ENCODE peak calls at places on chromosomes 5 and 9, in four cellular contexts. T is ovary; X is CD8-positive, alpha-beta T cell; C is GM20000. A is an unnamed sample.
A peak's percentile ranks its signal among the peaks of the same experiment; 100 is the strongest.

GRCh38 chr9:132244582-132245455 is 83.0 kb downstream of the NTNG2 start:
- DNase-seq in X (no peak), C (no peak), T (peak; percentile 40), A (no peak)

GRCh38 chr5:142322403-142322746 is 2.4 kb downstream of the SPRY4 start:
- DNase-seq in C (no peak), T (no peak), X (no peak), A (no peak)

GRCh38 chr9:105500108-105500766 is 52.4 kb downstream of the FSD1L start:
- DNase-seq in C (peak; percentile 58), X (no peak), T (no peak), A (peak; percentile 62)

GRCh38 chr5:5063533-5063953 is 76.6 kb upstream of the ADAMTS16 start:
- DNase-seq in C (peak; percentile 41), T (no peak), X (no peak), A (no peak)

GRCh38 chr5:119397518-119398380 is 41.9 kb downstream of the TNFAIP8 start:
- DNase-seq in X (no peak), C (peak; percentile 31), T (no peak), A (no peak)

GRCh38 chr9:131394464-131395026 is 659 bp downstream of the PRRC2B start:
- DNase-seq in T (peak; percentile 67), C (peak; percentile 74), X (peak; percentile 63), A (peak; percentile 54)

GRCh38 chr9:124342946-124343485 is 72.2 kb downstream of the PSMB7 start:
- DNase-seq in X (no peak), T (peak; percentile 70), C (no peak), A (no peak)

GRCh38 chr9:106860731-106861584 is 2.0 kb upstream of the ZNF462 start:
- DNase-seq in X (no peak), T (peak; percentile 44), C (no peak), A (no peak)

GRCh38 chr5:102451082-102451481 is 47.7 kb downstream of the SLCO6A1 start:
- DNase-seq in X (no peak), C (no peak), T (no peak), A (no peak)

GRCh38 chr5:102453716-102454115 is 45.1 kb downstream of the SLCO6A1 start:
- DNase-seq in T (no peak), C (peak; percentile 28), X (no peak), A (peak; percentile 22)

DNA sequence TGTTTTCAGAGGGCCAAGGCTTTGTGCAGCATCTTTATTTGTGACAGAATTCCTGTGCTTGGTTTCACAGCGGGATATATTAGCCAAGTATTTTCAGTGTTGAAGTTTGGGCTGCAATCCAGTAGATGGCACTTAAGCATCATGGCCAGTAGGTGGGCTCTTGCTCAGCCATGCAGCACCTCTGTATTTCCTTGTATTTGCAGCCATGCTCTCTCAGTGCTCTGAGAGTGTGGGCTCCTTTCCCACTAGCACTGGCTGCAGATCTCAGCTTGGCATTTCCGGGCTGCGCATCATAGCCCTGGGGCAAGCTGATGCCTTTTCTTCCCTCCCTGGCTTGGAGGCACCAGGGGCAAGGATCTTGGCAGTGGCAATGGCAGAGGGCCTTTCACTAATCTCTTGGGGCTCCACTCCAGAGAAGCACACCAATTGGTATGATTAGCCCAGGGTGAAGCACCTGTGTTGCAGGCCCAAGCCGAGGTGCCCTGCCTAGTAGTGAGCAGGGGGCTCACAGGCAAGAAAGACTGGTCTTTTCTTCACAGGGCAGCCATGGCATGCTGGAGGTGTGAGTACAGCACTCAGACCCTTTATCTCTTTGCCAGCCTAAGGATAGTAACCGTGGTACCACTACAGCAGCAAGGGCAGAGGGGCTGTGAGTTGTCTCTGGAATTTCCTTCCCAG is 48.3 kb downstream of the SLCO6A1 start:
- DNase-seq in X (no peak), T (no peak), C (no peak), A (no peak)
- TF ChIP-seq CTCF in X (no peak), T (no peak), C (no peak), A (peak; percentile 3)

GRCh38 chr5:157827429-157827828 is 31.5 kb downstream of the CLINT1 start:
- DNase-seq in T (no peak), X (no peak), C (no peak), A (no peak)

GRCh38 chr5:157823655-157824054 is 35.3 kb downstream of the CLINT1 start:
- DNase-seq in T (no peak), C (no peak), X (no peak), A (no peak)

GRCh38 chr5:157828031-157828948 is 30.7 kb downstream of the CLINT1 start:
- DNase-seq in T (no peak), X (no peak), C (no peak), A (no peak)

DNA sequence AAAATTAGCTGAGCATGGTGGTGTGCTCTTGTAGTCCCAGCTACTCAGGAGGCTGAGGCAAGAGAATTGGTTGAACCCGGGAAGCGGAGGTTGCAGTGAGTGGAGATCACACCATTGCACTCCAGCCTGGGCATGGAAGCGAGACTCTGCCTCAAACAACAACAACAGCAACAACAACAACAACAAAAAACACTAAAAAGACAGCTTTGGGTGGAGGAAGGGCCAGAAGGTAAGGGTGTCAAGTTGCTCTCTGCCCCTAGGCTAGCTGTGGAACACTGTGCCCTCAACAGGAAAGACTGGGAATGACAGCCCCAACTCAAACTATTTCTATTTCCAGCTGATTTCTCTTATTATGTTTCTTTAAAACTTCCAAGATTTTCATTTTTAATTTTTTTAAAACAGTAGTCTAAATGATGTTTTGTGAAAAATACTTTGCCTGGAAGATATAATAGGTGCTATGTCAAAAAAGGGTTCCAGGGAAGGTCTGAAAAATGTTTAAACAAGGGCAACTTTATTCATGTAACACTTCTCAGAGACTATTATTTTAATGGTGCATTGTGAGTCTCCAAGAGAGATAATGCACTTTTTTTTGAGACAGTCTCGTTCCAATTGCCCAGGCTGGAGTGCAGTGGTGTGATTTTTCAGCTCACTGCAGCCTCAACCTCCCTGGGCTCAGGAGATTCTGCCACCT is 29.9 kb downstream of the CLINT1 start:
- DNase-seq in T (no peak), C (peak; percentile 16), X (no peak), A (no peak)
- TF ChIP-seq CTCF in T (no peak), C (peak; percentile 9), X (no peak), A (peak; percentile 36)

GRCh38 chr5:174816858-174817257 is 92.5 kb downstream of the MSX2 start:
- DNase-seq in T (no peak), C (no peak), X (no peak), A (no peak)
- TF ChIP-seq CTCF in T (no peak), C (no peak), X (no peak), A (no peak)

GRCh38 chr9:126217121-126217520 is 109.5 kb upstream of the MVB12B start:
- DNase-seq in X (no peak), C (no peak), T (no peak), A (no peak)
- TF ChIP-seq CTCF in X (no peak), C (no peak), T (no peak), A (no peak)

DNA sequence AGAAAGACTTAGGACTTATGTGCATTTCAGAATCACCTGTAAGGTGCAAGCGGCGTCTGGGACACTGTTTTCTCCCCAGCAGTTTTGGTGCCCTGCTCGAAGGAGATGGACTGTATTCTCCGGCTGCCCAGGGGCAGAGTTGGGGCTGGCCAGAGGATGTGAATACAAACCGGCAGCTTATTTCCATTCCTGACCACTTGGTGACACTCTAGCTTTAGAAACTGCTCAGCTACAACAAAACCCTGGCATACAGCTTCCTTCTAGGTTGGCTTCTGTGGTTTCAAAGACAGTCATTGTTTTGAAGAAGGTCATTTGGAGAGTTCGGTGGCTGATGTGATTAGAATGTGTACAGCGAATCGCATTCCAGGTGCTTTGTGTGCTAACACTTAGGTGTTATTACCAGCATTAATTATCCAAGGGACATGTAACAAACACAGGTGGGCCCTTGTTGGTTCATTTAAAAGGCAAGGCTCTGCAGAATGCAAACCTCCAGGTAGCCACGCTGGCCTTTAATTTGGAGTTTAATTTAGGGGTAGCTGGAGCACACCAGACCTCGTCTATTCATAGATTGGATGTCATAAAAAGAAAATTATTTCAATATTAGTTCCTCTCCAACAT is 191.0 kb downstream of the MAT2B start:
- DNase-seq in T (no peak), X (no peak), C (peak; percentile 43), A (peak; percentile 20)
- TF ChIP-seq CTCF in T (no peak), X (no peak), C (peak; percentile 27), A (peak; percentile 57)

GRCh38 chr9:32552172-32552872 is at the start of the genes SMIM27 and TOPORS:
- DNase-seq in T (peak; percentile 92), C (peak; percentile 90), X (peak; percentile 94), A (peak; percentile 90)
- TF ChIP-seq CTCF in T (no peak), C (no peak), X (no peak), A (no peak)

GRCh38 chr5:109567374-109568044 is 122.2 kb upstream of the MAN2A1 start:
- DNase-seq in C (no peak), X (no peak), T (no peak), A (no peak)
- TF ChIP-seq CTCF in C (no peak), X (no peak), T (no peak), A (no peak)

DNA sequence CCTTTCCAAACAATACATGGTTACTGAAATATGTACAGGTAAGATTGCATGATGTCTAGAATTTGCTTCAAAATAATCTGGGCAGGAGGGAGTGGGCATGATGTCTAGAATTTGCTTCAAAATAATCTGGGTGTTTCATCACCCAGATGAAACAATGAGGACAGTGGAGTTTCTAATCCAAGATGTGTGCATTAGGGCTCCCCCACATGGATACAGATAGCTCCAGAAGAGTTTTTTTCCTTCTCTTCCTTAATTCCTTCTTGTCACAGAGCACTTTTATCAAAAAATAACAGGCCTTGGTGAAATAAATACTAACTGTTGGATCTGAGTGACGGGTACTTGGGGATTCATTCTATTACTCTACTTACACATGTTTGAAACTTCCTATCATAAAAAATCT is 14.9 kb downstream of the ATOX1 start:
- DNase-seq in C (no peak), X (no peak), T (no peak), A (no peak)
- TF ChIP-seq CTCF in C (no peak), X (no peak), T (no peak), A (no peak)

DNA sequence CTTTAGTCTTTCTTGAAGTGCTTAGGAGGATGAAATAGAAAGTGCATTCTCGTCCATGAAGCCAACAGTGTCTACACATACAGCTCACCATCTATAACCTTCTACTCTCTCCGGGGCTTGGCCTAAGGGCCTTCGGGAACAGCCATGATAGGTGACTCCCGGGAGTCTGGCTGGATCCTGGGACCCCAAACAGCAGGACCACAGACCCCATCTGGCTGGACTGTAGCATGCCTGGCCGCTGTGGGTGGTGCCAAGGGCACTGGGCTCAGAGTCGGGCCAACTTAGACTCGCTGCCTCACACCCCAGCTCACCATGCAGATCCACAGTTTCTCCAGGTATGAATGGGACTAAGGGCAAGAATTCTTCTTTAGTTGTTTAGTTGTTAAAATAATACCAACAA is 16.3 kb downstream of the GABBR2 start:
- DNase-seq in T (no peak), C (no peak), X (no peak), A (no peak)
- TF ChIP-seq CTCF in T (no peak), C (no peak), X (no peak), A (no peak)

DNA sequence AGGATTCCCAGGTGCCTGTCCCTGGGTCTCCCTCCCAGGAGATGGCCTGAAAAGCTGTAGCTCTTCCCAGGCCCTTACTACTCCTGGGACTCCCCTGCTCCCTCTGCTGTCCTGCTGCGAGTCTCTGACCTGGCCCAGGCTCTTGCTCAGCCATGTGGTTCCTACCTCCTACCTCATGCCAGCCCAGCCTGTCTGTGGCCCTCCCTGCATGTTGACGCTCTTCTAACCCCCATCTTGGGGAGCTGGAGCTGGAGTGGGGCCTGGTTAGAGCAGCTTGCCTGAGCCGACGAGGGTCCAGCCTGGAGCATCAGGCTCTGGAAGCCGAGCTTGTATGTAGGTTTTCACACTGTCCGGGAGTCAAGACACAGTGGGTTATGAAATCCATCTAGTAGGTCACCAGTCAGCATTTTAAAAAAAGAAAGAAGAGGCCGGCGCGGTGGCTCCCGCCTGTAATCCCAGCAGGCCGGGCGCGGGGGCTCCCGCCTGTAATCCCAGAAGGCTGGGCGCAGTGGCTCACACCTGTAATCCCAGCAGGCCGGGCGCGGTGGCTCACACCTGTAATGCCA is 244.4 kb downstream of the FANCC start:
- DNase-seq in T (no peak), X (no peak), C (no peak), A (no peak)
- TF ChIP-seq CTCF in T (no peak), X (no peak), C (no peak), A (no peak)

A was measured in GM10248.